ENCODE peak calls at places on chromosomes 12 and 14, in eight cellular contexts. One of them, this sample, is unnamed.

GRCh38 chr12:61220337-61220736 is 1039.9 kb upstream of the USP15 start:
- DNase-seq in PC-3: peak
- DNase-seq in AG09309: no peak
- DNase-seq in astrocyte: peak
- DNase-seq in fibroblast of mammary gland: no peak
- DNase-seq in AG09319: no peak
- DNase-seq in MM.1S: no peak
- DNase-seq in left lung: no peak
- DNase-seq in this sample: no peak

GRCh38 chr12:111359914-111360276 is 9.0 kb downstream of the PHETA1 start:
- DNase-seq in AG09309: no peak
- DNase-seq in AG09319: no peak
- DNase-seq in astrocyte: no peak
- DNase-seq in fibroblast of mammary gland: no peak
- DNase-seq in left lung: no peak
- DNase-seq in PC-3: no peak
- DNase-seq in MM.1S: no peak
- DNase-seq in this sample: no peak

GRCh38 chr12:124660846-124661245 is 93.4 kb upstream of the NCOR2 start:
- DNase-seq in MM.1S: no peak
- DNase-seq in left lung: no peak
- DNase-seq in AG09319: no peak
- DNase-seq in AG09309: no peak
- DNase-seq in PC-3: no peak
- DNase-seq in astrocyte: no peak
- DNase-seq in fibroblast of mammary gland: no peak
- DNase-seq in this sample: no peak

GRCh38 chr14:61545716-61546455 is 149.4 kb upstream of the HIF1A start:
- DNase-seq in PC-3: no peak
- DNase-seq in AG09309: no peak
- DNase-seq in AG09319: no peak
- DNase-seq in fibroblast of mammary gland: no peak
- DNase-seq in astrocyte: no peak
- DNase-seq in MM.1S: no peak
- DNase-seq in left lung: no peak
- DNase-seq in this sample: no peak

GRCh38 chr12:100868487-100868886 is 73.9 kb downstream of the ANO4 start:
- DNase-seq in AG09309: peak
- DNase-seq in AG09319: no peak
- DNase-seq in MM.1S: no peak
- DNase-seq in left lung: no peak
- DNase-seq in astrocyte: peak
- DNase-seq in fibroblast of mammary gland: peak
- DNase-seq in PC-3: peak
- DNase-seq in this sample: no peak

GRCh38 chr12:57009949-57010626 is 3.7 kb upstream of the ZBTB39 start:
- DNase-seq in fibroblast of mammary gland: no peak
- DNase-seq in AG09309: no peak
- DNase-seq in AG09319: no peak
- DNase-seq in PC-3: no peak
- DNase-seq in left lung: no peak
- DNase-seq in MM.1S: no peak
- DNase-seq in astrocyte: no peak
- DNase-seq in this sample: no peak

GRCh38 chr14:105473677-105474477 is 744 bp upstream of the CRIP2 start:
- DNase-seq in MM.1S: no peak
- DNase-seq in PC-3: peak
- DNase-seq in left lung: peak
- DNase-seq in AG09309: peak
- DNase-seq in fibroblast of mammary gland: peak
- DNase-seq in astrocyte: peak
- DNase-seq in AG09319: peak
- DNase-seq in this sample: peak

GRCh38 chr12:3237154-3237520 is 160.0 kb downstream of the TSPAN9 start:
- DNase-seq in AG09319: no peak
- DNase-seq in left lung: peak
- DNase-seq in astrocyte: no peak
- DNase-seq in PC-3: no peak
- DNase-seq in MM.1S: no peak
- DNase-seq in AG09309: no peak
- DNase-seq in fibroblast of mammary gland: no peak
- DNase-seq in this sample: no peak

GRCh38 chr14:104355101-104355691 is 216.8 kb downstream of the KIF26A start:
- DNase-seq in left lung: peak
- DNase-seq in astrocyte: no peak
- DNase-seq in AG09309: no peak
- DNase-seq in MM.1S: no peak
- DNase-seq in PC-3: no peak
- DNase-seq in AG09319: no peak
- DNase-seq in fibroblast of mammary gland: no peak
- DNase-seq in this sample: no peak

GRCh38 chr12:19544351-19544750 is 105.1 kb downstream of the AEBP2 start:
- DNase-seq in AG09319: no peak
- DNase-seq in MM.1S: no peak
- DNase-seq in astrocyte: no peak
- DNase-seq in AG09309: no peak
- DNase-seq in PC-3: no peak
- DNase-seq in left lung: no peak
- DNase-seq in fibroblast of mammary gland: no peak
- DNase-seq in this sample: no peak

GRCh38 chr12:28107679-28108078 is 82.6 kb upstream of the CCDC91 start:
- DNase-seq in astrocyte: peak
- DNase-seq in AG09319: no peak
- DNase-seq in MM.1S: peak
- DNase-seq in PC-3: no peak
- DNase-seq in fibroblast of mammary gland: peak
- DNase-seq in AG09309: no peak
- DNase-seq in left lung: no peak
- DNase-seq in this sample: no peak

GRCh38 chr12:76025601-76026575 is 5.7 kb downstream of the PHLDA1 start:
- DNase-seq in PC-3: peak
- DNase-seq in AG09309: no peak
- DNase-seq in left lung: no peak
- DNase-seq in astrocyte: peak
- DNase-seq in fibroblast of mammary gland: peak
- DNase-seq in MM.1S: no peak
- DNase-seq in AG09319: no peak
- DNase-seq in this sample: no peak

GRCh38 chr12:7369274-7369729 is 65.4 kb downstream of the ACSM4 start:
- DNase-seq in AG09319: peak
- DNase-seq in MM.1S: no peak
- DNase-seq in AG09309: no peak
- DNase-seq in astrocyte: no peak
- DNase-seq in left lung: no peak
- DNase-seq in PC-3: peak
- DNase-seq in fibroblast of mammary gland: peak
- DNase-seq in this sample: no peak

GRCh38 chr12:75738486-75738885 is 227.1 kb upstream of the KRR1 start:
- DNase-seq in PC-3: no peak
- DNase-seq in MM.1S: no peak
- DNase-seq in astrocyte: peak
- DNase-seq in AG09319: no peak
- DNase-seq in fibroblast of mammary gland: peak
- DNase-seq in AG09309: no peak
- DNase-seq in left lung: no peak
- DNase-seq in this sample: no peak

GRCh38 chr14:104732931-104733681 is 9.1 kb downstream of the ADSS1 start:
- DNase-seq in astrocyte: no peak
- DNase-seq in PC-3: peak
- DNase-seq in fibroblast of mammary gland: no peak
- DNase-seq in AG09319: no peak
- DNase-seq in MM.1S: no peak
- DNase-seq in left lung: no peak
- DNase-seq in AG09309: no peak
- DNase-seq in this sample: no peak

GRCh38 chr14:22384974-22385526 is 204.0 kb downstream of the DAD1 start:
- DNase-seq in AG09309: no peak
- DNase-seq in astrocyte: no peak
- DNase-seq in AG09319: no peak
- DNase-seq in left lung: no peak
- DNase-seq in PC-3: no peak
- DNase-seq in fibroblast of mammary gland: no peak
- DNase-seq in MM.1S: no peak
- DNase-seq in this sample: no peak

GRCh38 chr14:50452979-50453705 is 56.5 kb upstream of the CDKL1 start:
- DNase-seq in MM.1S: no peak
- DNase-seq in fibroblast of mammary gland: peak
- DNase-seq in PC-3: peak
- DNase-seq in left lung: no peak
- DNase-seq in AG09319: peak
- DNase-seq in astrocyte: peak
- DNase-seq in AG09309: peak
- DNase-seq in this sample: no peak

GRCh38 chr12:106066051-106066705 is 72.6 kb downstream of the NUAK1 start:
- DNase-seq in AG09309: no peak
- DNase-seq in left lung: no peak
- DNase-seq in MM.1S: no peak
- DNase-seq in astrocyte: no peak
- DNase-seq in AG09319: no peak
- DNase-seq in PC-3: no peak
- DNase-seq in fibroblast of mammary gland: no peak
- DNase-seq in this sample: no peak

GRCh38 chr12:128823916-128824839 is at the start of gene SLC15A4:
- DNase-seq in PC-3: peak
- DNase-seq in AG09309: peak
- DNase-seq in AG09319: peak
- DNase-seq in fibroblast of mammary gland: peak
- DNase-seq in MM.1S: peak
- DNase-seq in astrocyte: peak
- DNase-seq in left lung: peak
- DNase-seq in this sample: peak

GRCh38 chr12:83656004-83656403 is 969.3 kb downstream of the TMTC2 start:
- DNase-seq in MM.1S: no peak
- DNase-seq in left lung: no peak
- DNase-seq in fibroblast of mammary gland: no peak
- DNase-seq in AG09309: no peak
- DNase-seq in astrocyte: no peak
- DNase-seq in PC-3: peak
- DNase-seq in AG09319: no peak
- DNase-seq in this sample: no peak

GRCh38 chr14:90272523-90272922 is 16.2 kb downstream of the PSMC1 start:
- DNase-seq in AG09319: no peak
- DNase-seq in AG09309: no peak
- DNase-seq in astrocyte: no peak
- DNase-seq in fibroblast of mammary gland: no peak
- DNase-seq in left lung: no peak
- DNase-seq in MM.1S: no peak
- DNase-seq in PC-3: no peak
- DNase-seq in this sample: no peak

GRCh38 chr14:71863049-71863448 is 69.2 kb upstream of the RGS6 start:
- DNase-seq in AG09309: no peak
- DNase-seq in PC-3: no peak
- DNase-seq in MM.1S: no peak
- DNase-seq in left lung: no peak
- DNase-seq in AG09319: no peak
- DNase-seq in astrocyte: no peak
- DNase-seq in fibroblast of mammary gland: no peak
- DNase-seq in this sample: no peak
- TF ChIP-seq CTCF in AG09309: peak
- TF ChIP-seq CTCF in PC-3: peak
- TF ChIP-seq CTCF in MM.1S: no peak
- TF ChIP-seq CTCF in left lung: no peak
- TF ChIP-seq CTCF in AG09319: no peak
- TF ChIP-seq CTCF in astrocyte: no peak
- TF ChIP-seq CTCF in fibroblast of mammary gland: peak
- TF ChIP-seq CTCF in this sample: peak

DNA sequence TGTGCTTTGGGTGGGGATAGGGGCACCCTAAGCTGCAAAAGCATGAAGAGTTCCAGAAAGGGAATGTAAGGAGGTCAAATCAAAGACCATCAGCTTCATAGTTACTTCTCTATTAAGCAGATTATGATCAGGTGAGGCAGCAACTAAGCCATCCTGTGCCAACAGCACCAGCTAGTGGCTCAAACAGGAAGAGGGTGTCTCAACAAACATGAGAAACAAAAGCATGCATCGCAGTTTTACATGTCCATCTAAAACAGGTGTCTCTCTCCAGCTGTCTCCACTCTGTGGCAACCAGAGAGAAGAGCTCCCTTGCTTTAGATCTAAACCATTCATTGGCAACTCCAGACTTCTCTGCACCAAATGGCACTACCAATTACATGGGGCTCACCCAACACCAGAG is 52.9 kb downstream of the ACTN1 start:
- DNase-seq in AG09309: no peak
- DNase-seq in left lung: no peak
- DNase-seq in MM.1S: no peak
- DNase-seq in astrocyte: no peak
- DNase-seq in AG09319: no peak
- DNase-seq in fibroblast of mammary gland: no peak
- DNase-seq in PC-3: peak
- DNase-seq in this sample: no peak
- TF ChIP-seq CTCF in AG09309: peak
- TF ChIP-seq CTCF in left lung: no peak
- TF ChIP-seq CTCF in MM.1S: peak
- TF ChIP-seq CTCF in astrocyte: peak
- TF ChIP-seq CTCF in AG09319: peak
- TF ChIP-seq CTCF in fibroblast of mammary gland: peak
- TF ChIP-seq CTCF in PC-3: peak
- TF ChIP-seq CTCF in this sample: no peak

GRCh38 chr12:123043536-123044001 is 63.1 kb downstream of the ARL6IP4 start:
- DNase-seq in AG09309: peak
- DNase-seq in PC-3: peak
- DNase-seq in astrocyte: peak
- DNase-seq in fibroblast of mammary gland: peak
- DNase-seq in MM.1S: peak
- DNase-seq in left lung: peak
- DNase-seq in AG09319: peak
- DNase-seq in this sample: no peak

GRCh38 chr12:123047289-123047688 is 66.8 kb downstream of the ARL6IP4 start:
- DNase-seq in left lung: no peak
- DNase-seq in AG09319: no peak
- DNase-seq in MM.1S: no peak
- DNase-seq in astrocyte: no peak
- DNase-seq in AG09309: no peak
- DNase-seq in PC-3: no peak
- DNase-seq in fibroblast of mammary gland: no peak
- DNase-seq in this sample: no peak

GRCh38 chr12:123044351-123044750 is 63.9 kb downstream of the ARL6IP4 start:
- DNase-seq in left lung: no peak
- DNase-seq in MM.1S: no peak
- DNase-seq in astrocyte: no peak
- DNase-seq in PC-3: no peak
- DNase-seq in fibroblast of mammary gland: no peak
- DNase-seq in AG09309: no peak
- DNase-seq in AG09319: no peak
- DNase-seq in this sample: no peak

GRCh38 chr12:123046431-123046830 is 66.0 kb downstream of the ARL6IP4 start:
- DNase-seq in fibroblast of mammary gland: no peak
- DNase-seq in PC-3: no peak
- DNase-seq in left lung: no peak
- DNase-seq in AG09319: no peak
- DNase-seq in MM.1S: no peak
- DNase-seq in astrocyte: no peak
- DNase-seq in AG09309: no peak
- DNase-seq in this sample: no peak

GRCh38 chr12:123045678-123046077 is 65.2 kb downstream of the ARL6IP4 start:
- DNase-seq in AG09309: no peak
- DNase-seq in AG09319: no peak
- DNase-seq in left lung: no peak
- DNase-seq in astrocyte: no peak
- DNase-seq in MM.1S: no peak
- DNase-seq in fibroblast of mammary gland: no peak
- DNase-seq in PC-3: no peak
- DNase-seq in this sample: no peak
- TF ChIP-seq CTCF in AG09309: no peak
- TF ChIP-seq CTCF in AG09319: no peak
- TF ChIP-seq CTCF in left lung: no peak
- TF ChIP-seq CTCF in astrocyte: no peak
- TF ChIP-seq CTCF in MM.1S: no peak
- TF ChIP-seq CTCF in fibroblast of mammary gland: no peak
- TF ChIP-seq CTCF in PC-3: no peak
- TF ChIP-seq CTCF in this sample: no peak

GRCh38 chr14:56117765-56118610 is at the start of gene PELI2:
- DNase-seq in astrocyte: peak
- DNase-seq in left lung: peak
- DNase-seq in AG09319: peak
- DNase-seq in fibroblast of mammary gland: peak
- DNase-seq in PC-3: peak
- DNase-seq in MM.1S: peak
- DNase-seq in AG09309: no peak
- DNase-seq in this sample: peak
- TF ChIP-seq CTCF in astrocyte: no peak
- TF ChIP-seq CTCF in left lung: no peak
- TF ChIP-seq CTCF in AG09319: peak
- TF ChIP-seq CTCF in fibroblast of mammary gland: no peak
- TF ChIP-seq CTCF in PC-3: no peak
- TF ChIP-seq CTCF in MM.1S: no peak
- TF ChIP-seq CTCF in AG09309: peak
- TF ChIP-seq CTCF in this sample: no peak